ENCODE peak calls at places on chromosomes 1 and 21, in four cellular contexts. R is NCI-H2029, O is Caco-2, P is HTR-8/SVneo. G is an unnamed sample.

GRCh38 chr1:193103759-193104495 is 1.3 kb downstream of the GLRX2 start:
- DNase-seq in O (no peak), P (no peak), R (no peak), G (no peak)

GRCh38 chr1:87951852-87952251 is 623.2 kb downstream of the LMO4 start:
- DNase-seq in O (no peak), R (no peak), P (no peak), G (no peak)

GRCh38 chr1:202270871-202271326 is 70.8 kb downstream of the UBE2T start:
- DNase-seq in O (no peak), R (peak; percentile 10), P (no peak), G (no peak)

GRCh38 chr1:34268311-34269042 is 91.8 kb downstream of the C1orf94 start:
- DNase-seq in R (no peak), O (no peak), P (peak; percentile 63), G (no peak)

GRCh38 chr1:23556661-23557470 is 2.4 kb downstream of the ID3 start:
- DNase-seq in R (peak; percentile 64), P (no peak), O (no peak), G (peak; percentile 8)

GRCh38 chr1:19825298-19825697 is 10.2 kb upstream of the RNF186 start:
- DNase-seq in P (peak; percentile 15), R (peak; percentile 9), O (no peak), G (no peak)

GRCh38 chr1:208421511-208421910 is 177.3 kb upstream of the PLXNA2 start:
- DNase-seq in P (no peak), R (no peak), O (no peak), G (no peak)

GRCh38 chr1:187338762-187339412 is 510.1 kb downstream of the PLA2G4A start:
- DNase-seq in R (no peak), O (no peak), P (no peak), G (no peak)

GRCh38 chr1:204130178-204130577 is 21.7 kb downstream of the ETNK2 start:
- DNase-seq in R (peak; percentile 76), O (no peak), P (no peak), G (no peak)

GRCh38 chr1:179951383-179952144 is 3.0 kb upstream of the CEP350 start:
- DNase-seq in P (no peak), O (no peak), R (no peak), G (no peak)

GRCh38 chr1:117615474-117615873 is 9.6 kb downstream of the TENT5C start:
- DNase-seq in O (no peak), P (no peak), R (no peak), G (peak; percentile 52)

GRCh38 chr1:167083871-167084270 is 6.3 kb downstream of the GPA33 start:
- DNase-seq in O (no peak), P (no peak), R (no peak), G (no peak)

GRCh38 chr1:39575191-39576015 is 1.2 kb downstream of the PABPC4 start:
- DNase-seq in O (peak; percentile 19), R (peak; percentile 84), P (peak; percentile 39), G (peak; percentile 83)

GRCh38 chr1:211939876-211940468 is 95.4 kb downstream of the INTS7 start:
- DNase-seq in O (no peak), R (no peak), P (no peak), G (no peak)

GRCh38 chr1:153541641-153542569 is 1.2 kb upstream of the S100A5 start:
- DNase-seq in R (no peak), O (no peak), P (no peak), G (no peak)

GRCh38 chr1:155081472-155082300 is 3.0 kb downstream of the EFNA3 start:
- DNase-seq in R (no peak), P (no peak), O (no peak), G (no peak)

GRCh38 chr1:232422901-232423300 is 207.0 kb downstream of the SIPA1L2 start:
- DNase-seq in R (no peak), P (no peak), O (no peak), G (no peak)

GRCh38 chr21:7917729-7918128 is 2603.7 kb upstream of the TPTE start:
- DNase-seq in R (no peak), P (no peak), O (no peak), G (no peak)

GRCh38 chr1:12142891-12143630 is 23.7 kb upstream of the TNFRSF1B start:
- DNase-seq in P (no peak), O (no peak), R (no peak), G (no peak)

GRCh38 chr1:61776091-61776490 is 33.8 kb downstream of the PATJ start:
- DNase-seq in R (no peak), O (no peak), P (no peak), G (no peak)

GRCh38 chr1:38134294-38134755 is 87.7 kb upstream of the POU3F1 start:
- DNase-seq in P (no peak), R (no peak), O (no peak), G (no peak)

GRCh38 chr1:239985044-239985443 is 106.6 kb upstream of the FMN2 start:
- DNase-seq in O (no peak), P (no peak), R (no peak), G (no peak)